ENCODE peak calls at places on chromosomes 6 and 20, in six cellular contexts. E is OCI-LY7, X is activated B cell treated with CpG ODN at 0.5 μM for 24 hours, A is NCI-H2081, H is NCI-H510A treated with DMSO at 0.1 percent for 48 hours, D is fibroblast of pulmonary artery. U is an unnamed sample.

GRCh38 chr20:4519530-4519929 is 202.2 kb upstream of the PRND start:
- DNase-seq in E (no peak), X (no peak), A (no peak), H (no peak), D (no peak), U (peak)

GRCh38 chr6:32195902-32196681 is 3.6 kb upstream of the GPSM3 start:
- DNase-seq in E (peak), X (peak), A (peak), H (peak), D (peak), U (peak)

GRCh38 chr6:14720411-14721102 is 525.3 kb upstream of the JARID2 start:
- DNase-seq in E (no peak), X (no peak), A (no peak), H (no peak), D (no peak), U (no peak)

GRCh38 chr6:135280375-135281136 is 99.4 kb downstream of the MYB start:
- DNase-seq in E (peak), X (no peak), A (no peak), H (peak), D (peak), U (no peak)

GRCh38 chr6:48894469-48894868 is 568.6 kb downstream of the MMUT start:
- DNase-seq in E (no peak), X (no peak), A (no peak), H (no peak), D (no peak), U (no peak)

GRCh38 chr6:166330612-166331011 is 11.7 kb downstream of the SFT2D1 start:
- DNase-seq in E (no peak), X (no peak), A (no peak), H (no peak), D (peak), U (no peak)

GRCh38 chr6:126905917-126906316 is 212.6 kb upstream of the RSPO3 start:
- DNase-seq in E (no peak), X (no peak), A (no peak), H (peak), D (peak), U (peak)

GRCh38 chr6:35079311-35080000 is 61.7 kb downstream of the TCP11 start:
- DNase-seq in E (no peak), X (peak), A (no peak), H (no peak), D (no peak), U (no peak)

GRCh38 chr6:78436335-78436734 is 431.0 kb upstream of the IRAK1BP1 start:
- DNase-seq in E (no peak), X (no peak), A (no peak), H (no peak), D (peak), U (peak)

GRCh38 chr6:111841822-111842221 is 31.4 kb downstream of the FYN start:
- DNase-seq in E (peak), X (no peak), A (no peak), H (no peak), D (peak), U (no peak)

GRCh38 chr6:132333639-132334516 is 67.4 kb downstream of the MOXD1 start:
- DNase-seq in E (no peak), X (no peak), A (no peak), H (no peak), D (peak), U (peak)

GRCh38 chr20:41232971-41233926 is 84.3 kb downstream of the ZHX3 start:
- DNase-seq in E (no peak), X (no peak), A (no peak), H (no peak), D (peak), U (peak)

GRCh38 chr20:36065427-36065998 is 89.0 kb upstream of the EPB41L1 start:
- DNase-seq in E (no peak), X (no peak), A (no peak), H (no peak), D (no peak), U (no peak)

GRCh38 chr6:2990179-2990931 is 9.3 kb upstream of the NQO2 start:
- DNase-seq in E (no peak), X (peak), A (peak), H (peak), D (peak), U (peak)

GRCh38 chr6:30647802-30648460 is 998 bp downstream of the C6orf136 start:
- DNase-seq in E (no peak), X (no peak), A (peak), H (peak), D (no peak), U (peak)

GRCh38 chr6:158283304-158284005 is 28.8 kb upstream of the TULP4 start:
- DNase-seq in E (peak), X (no peak), A (no peak), H (no peak), D (peak), U (no peak)

GRCh38 chr6:39225946-39226437 is 3.3 kb downstream of the KCNK5 start:
- DNase-seq in E (no peak), X (no peak), A (no peak), H (no peak), D (no peak), U (no peak)

GRCh38 chr6:97282238-97282725 is 734 bp downstream of the MMS22L start:
- DNase-seq in E (peak), X (no peak), A (no peak), H (no peak), D (peak), U (peak)

GRCh38 chr6:38542031-38542430 is 97.7 kb downstream of the BTBD9 start:
- DNase-seq in E (no peak), X (no peak), A (no peak), H (no peak), D (peak), U (no peak)

GRCh38 chr6:1415416-1416063 is 26.2 kb downstream of the FOXF2 start:
- DNase-seq in E (no peak), X (no peak), A (no peak), H (no peak), D (no peak), U (no peak)

GRCh38 chr20:62922451-62922921 is 3.8 kb downstream of the DIDO1 start:
- DNase-seq in E (peak), X (no peak), A (no peak), H (no peak), D (no peak), U (no peak)

GRCh38 chr6:128710305-128710704 is 172.6 kb upstream of the LAMA2 start:
- DNase-seq in E (no peak), X (no peak), A (no peak), H (no peak), D (peak), U (no peak)

GRCh38 chr20:24701668-24702067 is 232.2 kb downstream of the SYNDIG1 start:
- DNase-seq in E (no peak), X (no peak), A (no peak), H (no peak), D (no peak), U (no peak)

GRCh38 chr20:25040438-25040831 is 17.5 kb downstream of the ACSS1 start:
- DNase-seq in E (no peak), X (no peak), A (no peak), H (no peak), D (peak), U (no peak)

GRCh38 chr20:58984691-58985090 is 3.6 kb downstream of the NELFCD start:
- DNase-seq in E (no peak), X (no peak), A (no peak), H (no peak), D (no peak), U (no peak)

GRCh38 chr6:123808556-123808955 is 4.9 kb downstream of the NKAIN2 start:
- DNase-seq in E (no peak), X (no peak), A (peak), H (peak), D (no peak), U (peak)

GRCh38 chr6:147756000-147756399 is 247.5 kb downstream of the SAMD5 start:
- DNase-seq in E (no peak), X (no peak), A (no peak), H (no peak), D (no peak), U (no peak)

GRCh38 chr6:158377866-158378265 is 65.6 kb downstream of the TULP4 start:
- DNase-seq in E (no peak), X (no peak), A (no peak), H (peak), D (peak), U (no peak)

GRCh38 chr6:16105874-16106273 is 23.0 kb upstream of the MYLIP start:
- DNase-seq in E (no peak), X (no peak), A (no peak), H (no peak), D (peak), U (no peak)

GRCh38 chr6:149563203-149563927 is 2.8 kb upstream of the GINM1 start:
- DNase-seq in E (no peak), X (no peak), A (no peak), H (no peak), D (peak), U (peak)

GRCh38 chr20:41619360-41620115 is 1.4 kb upstream of the CHD6 start:
- DNase-seq in E (no peak), X (no peak), A (peak), H (no peak), D (no peak), U (peak)

GRCh38 chr6:14464049-14464448 is 346.5 kb downstream of the CD83 start:
- DNase-seq in E (no peak), X (no peak), A (no peak), H (no peak), D (peak), U (no peak)

GRCh38 chr20:62117658-62118057 is 4.6 kb upstream of the LSM14B start:
- DNase-seq in E (peak), X (no peak), A (no peak), H (no peak), D (no peak), U (peak)

GRCh38 chr6:156849806-156850205 is 72.6 kb downstream of the ARID1B start:
- DNase-seq in E (peak), X (no peak), A (no peak), H (no peak), D (no peak), U (no peak)

GRCh38 chr6:81950877-81951276 is 198.4 kb upstream of the TENT5A start:
- DNase-seq in E (no peak), X (no peak), A (no peak), H (no peak), D (peak), U (peak)

GRCh38 chr6:131135244-131136020 is at the start of gene AKAP7:
- DNase-seq in E (peak), X (peak), A (peak), H (no peak), D (peak), U (peak)

GRCh38 chr6:84348801-84349200 is 121.4 kb upstream of the CEP162 start:
- DNase-seq in E (no peak), X (no peak), A (no peak), H (no peak), D (no peak), U (no peak)

GRCh38 chr6:66179363-66179762 is 472.3 kb upstream of the EYS start:
- DNase-seq in E (no peak), X (no peak), A (no peak), H (no peak), D (no peak), U (no peak)

GRCh38 chr20:59019217-59019616 is at the start of gene TUBB1:
- DNase-seq in E (no peak), X (no peak), A (no peak), H (no peak), D (no peak), U (no peak)

GRCh38 chr20:35618372-35619131 is 2.9 kb downstream of the SPAG4 start:
- DNase-seq in E (peak), X (peak), A (no peak), H (peak), D (peak), U (peak)

U was measured in DMS53.